ENCODE peak calls at places on chromosomes 6 and 20, in seven cellular contexts. Z is CD4-positive, CD25-positive, alpha-beta regulatory T cell; B is lung; M is lower lobe of right lung; K is right atrium auricular region; V is CD8-positive, alpha-beta memory T cell; U is neural progenitor cell. Y is an unnamed sample.
A peak's percentile ranks its signal among the peaks of the same experiment; 100 is the strongest.

GRCh38 chr6:157999100-158000051 is 17.7 kb downstream of the SYNJ2 start:
- DNase-seq in B (no peak), U (no peak), M (peak; percentile 20), K (no peak), Z (no peak), V (no peak), Y (no peak)

GRCh38 chr6:137883400-137883888 is 16.4 kb downstream of the TNFAIP3 start:
- DNase-seq in M (no peak), B (no peak), Z (no peak), K (no peak), U (no peak), V (peak; percentile 71), Y (no peak)

GRCh38 chr6:100001915-100002388 is 7.9 kb upstream of the MCHR2 start:
- DNase-seq in M (peak; percentile 52), K (peak; percentile 63), V (peak; percentile 15), U (peak; percentile 68), B (peak; percentile 33), Z (no peak), Y (peak; percentile 3)

GRCh38 chr20:51269671-51270070 is 246.8 kb upstream of the KCNG1 start:
- DNase-seq in Z (no peak), V (no peak), B (no peak), U (no peak), K (no peak), M (no peak), Y (no peak)

GRCh38 chr6:30842754-30843610 is 41.3 kb upstream of the DDR1 start:
- DNase-seq in Z (no peak), U (no peak), M (no peak), B (no peak), K (no peak), V (no peak), Y (no peak)

GRCh38 chr20:15205719-15206118 is 868.3 kb upstream of the FLRT3 start:
- DNase-seq in B (no peak), Z (no peak), U (no peak), K (no peak), V (no peak), M (no peak), Y (no peak)

GRCh38 chr6:52815167-52816092 is 11.8 kb upstream of the GSTA1 start:
- DNase-seq in U (peak; percentile 61), Z (peak; percentile 14), B (peak; percentile 55), K (no peak), V (peak; percentile 11), M (no peak), Y (peak; percentile 5)

GRCh38 chr6:43303751-43304331 is 4.8 kb downstream of the CRIP3 start:
- DNase-seq in K (no peak), B (no peak), Z (no peak), U (no peak), M (no peak), V (no peak), Y (no peak)

GRCh38 chr20:19672498-19672897 is 85.6 kb upstream of the RIN2 start:
- DNase-seq in M (no peak), U (no peak), B (no peak), V (no peak), Z (no peak), K (no peak), Y (no peak)

GRCh38 chr6:50829898-50830439 is 11.3 kb downstream of the TFAP2B start:
- DNase-seq in U (peak; percentile 1), B (no peak), Z (no peak), K (no peak), V (no peak), M (no peak), Y (no peak)

GRCh38 chr6:154569136-154569862 is 58.8 kb upstream of the CNKSR3 start:
- DNase-seq in Z (no peak), M (no peak), K (no peak), V (no peak), U (no peak), B (no peak), Y (no peak)

GRCh38 chr6:77551135-77551534 is 87.8 kb upstream of the HTR1B start:
- DNase-seq in B (no peak), V (no peak), K (no peak), U (no peak), M (no peak), Z (no peak), Y (no peak)

GRCh38 chr6:77548190-77548589 is 84.9 kb upstream of the HTR1B start:
- DNase-seq in V (no peak), K (no peak), U (no peak), M (no peak), Z (no peak), B (no peak), Y (no peak)

GRCh38 chr6:77543601-77544000 is 80.3 kb upstream of the HTR1B start:
- DNase-seq in U (no peak), Z (no peak), K (no peak), V (no peak), B (no peak), M (no peak), Y (no peak)

GRCh38 chr6:77548662-77549366 is 85.5 kb upstream of the HTR1B start:
- DNase-seq in V (no peak), M (no peak), B (no peak), K (no peak), U (no peak), Z (no peak), Y (no peak)
- H3K4me3 ChIP-seq in V (no peak overlapping the region), M (no peak overlapping the region), B (no peak overlapping the region), K (no peak overlapping the region), U (no peak overlapping the region), Z (no peak overlapping the region), Y (no peak overlapping the region)

GRCh38 chr20:61752576-61752975 is 313.1 kb downstream of the TAF4 start:
- DNase-seq in V (no peak), U (no peak), M (peak; percentile 10), Z (no peak), B (no peak), K (no peak), Y (no peak)

GRCh38 chr20:61748376-61748775 is 317.3 kb downstream of the TAF4 start:
- DNase-seq in U (no peak), V (no peak), M (no peak), Z (no peak), K (no peak), B (no peak), Y (no peak)

GRCh38 chr20:61753196-61753942 is 312.3 kb downstream of the TAF4 start:
- DNase-seq in B (no peak), Z (no peak), M (peak; percentile 8), V (no peak), K (no peak), U (no peak), Y (no peak)

GRCh38 chr20:61749406-61750075 is 316.1 kb downstream of the TAF4 start:
- DNase-seq in U (no peak), Z (no peak), V (no peak), K (no peak), B (no peak), M (peak; percentile 13), Y (no peak)

DNA sequence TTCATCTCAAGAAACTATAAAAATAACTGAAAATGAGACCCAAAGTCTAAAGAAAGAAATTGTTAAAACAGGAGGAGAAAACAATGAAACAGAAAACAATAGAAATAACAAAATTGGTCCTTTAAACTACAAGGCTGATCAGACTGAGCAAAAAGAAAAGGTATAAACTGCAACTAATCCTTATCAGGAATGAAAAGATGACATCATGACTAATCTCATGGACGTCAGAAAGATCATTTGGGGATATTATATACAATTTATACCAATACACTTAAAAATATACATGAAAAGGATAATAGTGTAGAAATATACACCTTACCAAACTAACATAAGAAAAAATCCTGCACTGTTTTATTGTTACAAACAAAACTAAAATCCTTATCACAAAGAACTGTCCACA is 315.6 kb downstream of the TAF4 start:
- DNase-seq in B (no peak), K (no peak), V (no peak), Z (no peak), M (no peak), U (no peak), Y (no peak)
- H3K4me3 ChIP-seq in B (no peak overlapping the region), K (no peak overlapping the region), V (no peak overlapping the region), Z (no peak overlapping the region), M (no peak overlapping the region), U (no peak overlapping the region), Y (no peak overlapping the region)

GRCh38 chr6:156167289-156168076 is 609.7 kb upstream of the ARID1B start:
- DNase-seq in U (no peak), B (no peak), K (no peak), Z (no peak), M (no peak), V (no peak), Y (no peak)
- H3K4me3 ChIP-seq in U (no peak overlapping the region), B (no peak overlapping the region), K (peak overlapping the region; percentile 6), Z (peak overlapping the region; percentile 45), M (peak overlapping the region; percentile 25), V (no peak overlapping the region), Y (no peak overlapping the region)

DNA sequence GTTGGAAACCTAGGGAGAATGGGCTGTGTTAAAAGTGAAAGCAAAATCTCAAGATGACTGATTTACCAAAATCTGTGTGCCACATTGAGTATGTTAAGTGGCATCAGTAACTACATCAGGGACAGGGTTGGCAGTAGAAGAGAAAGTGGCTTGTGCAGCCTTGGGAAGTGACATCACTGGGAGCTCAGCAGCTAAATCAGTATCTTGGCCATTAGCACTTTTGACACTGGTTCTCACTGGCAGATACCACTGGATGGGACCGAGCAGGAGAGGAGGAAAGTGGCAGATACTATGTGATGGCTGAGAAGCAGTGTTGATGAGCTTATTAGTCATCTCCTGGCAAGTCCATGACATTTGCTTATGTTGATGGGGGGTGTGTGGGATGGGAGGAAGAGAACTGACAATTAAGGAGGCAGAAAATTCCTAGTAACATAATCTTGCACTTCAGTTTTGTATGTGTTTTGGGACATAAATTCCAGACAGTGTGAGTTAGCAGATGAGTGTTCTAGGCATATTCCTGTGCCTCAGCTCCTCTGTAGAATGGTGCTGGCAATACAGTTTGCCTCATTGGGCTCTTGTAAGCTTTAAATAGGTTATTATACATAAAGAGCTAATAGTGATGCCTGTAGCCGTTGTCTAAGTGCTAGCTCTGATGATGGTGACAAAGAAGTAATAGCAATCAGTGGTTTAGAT is 322.3 kb downstream of the SOX4 start:
- DNase-seq in K (no peak), B (no peak), M (no peak), Z (no peak), U (no peak), V (no peak), Y (no peak)
- H3K4me3 ChIP-seq in K (no peak overlapping the region), B (no peak overlapping the region), M (no peak overlapping the region), Z (no peak overlapping the region), U (no peak overlapping the region), V (no peak overlapping the region), Y (no peak overlapping the region)

DNA sequence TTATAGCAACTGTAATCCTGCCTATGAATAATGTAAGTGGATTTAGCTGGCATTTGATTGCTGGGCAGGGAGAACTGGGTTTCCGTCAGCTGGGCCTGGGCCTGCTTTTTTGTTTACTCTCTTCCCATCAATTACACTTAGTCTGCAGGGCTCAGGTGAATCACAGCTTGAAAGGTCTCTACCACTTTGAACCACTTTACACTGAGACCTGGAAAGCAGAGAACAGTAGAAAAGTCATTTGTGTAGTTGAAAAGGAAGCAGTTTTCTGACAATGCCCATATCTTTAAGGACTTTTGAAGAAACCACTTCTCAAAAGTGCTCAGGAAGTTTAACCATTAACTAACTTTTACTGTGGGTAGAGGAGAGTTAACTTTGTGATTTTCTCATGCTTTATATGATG is 315.4 kb upstream of the SASH1 start:
- DNase-seq in B (peak; percentile 40), U (no peak), Z (no peak), K (no peak), M (no peak), V (no peak), Y (no peak)
- H3K4me3 ChIP-seq in B (no peak overlapping the region), U (no peak overlapping the region), Z (no peak overlapping the region), K (no peak overlapping the region), M (no peak overlapping the region), V (no peak overlapping the region), Y (no peak overlapping the region)

Y was measured in GM12864.